ENCODE peak calls at places on chromosome 17, in four cellular contexts. V, R, P and H are unnamed samples.

GRCh38 chr17:8121531-8122390 is 2.1 kb downstream of the HES7 start:
- DNase-seq in P (no peak), V (peak), R (peak), H (peak)

GRCh38 chr17:19386974-19387920 is at the start of gene MFAP4:
- DNase-seq in R (no peak), V (peak), P (peak), H (peak)

GRCh38 chr17:65054602-65055001 is 1.9 kb downstream of the GNA13 start:
- DNase-seq in P (no peak), V (no peak), R (no peak), H (no peak)

GRCh38 chr17:2547176-2547575 is 35.5 kb upstream of the METTL16 start:
- DNase-seq in R (no peak), P (no peak), V (no peak), H (no peak)

GRCh38 chr17:81386646-81387234 is 8.5 kb upstream of the BAHCC1 start:
- DNase-seq in V (no peak), P (peak), R (no peak), H (no peak)

GRCh38 chr17:58565389-58566311 is 51.2 kb upstream of the MTMR4 start:
- DNase-seq in P (no peak), R (no peak), V (no peak), H (no peak)

GRCh38 chr17:27651411-27652345 is 20.7 kb downstream of the LGALS9 start:
- DNase-seq in R (peak), P (no peak), V (no peak), H (peak)

GRCh38 chr17:39244016-39244599 is 18.4 kb upstream of the STAC2 start:
- DNase-seq in R (peak), V (no peak), P (no peak), H (peak)

GRCh38 chr17:6457688-6458190 is 13.5 kb downstream of the PIMREG start:
- DNase-seq in P (no peak), R (no peak), V (no peak), H (peak)

GRCh38 chr17:1951920-1952319 is 73.2 kb downstream of the RTN4RL1 start:
- DNase-seq in V (no peak), P (no peak), R (no peak), H (peak)

GRCh38 chr17:40316571-40317344 is 7.8 kb downstream of the RARA start:
- DNase-seq in P (peak), V (no peak), R (peak), H (peak)

GRCh38 chr17:48626470-48627241 is 498 bp upstream of the HOXB9 start:
- DNase-seq in R (peak), V (no peak), P (no peak), H (no peak)

GRCh38 chr17:64393000-64393402 is 2.3 kb upstream of the PECAM1 start:
- DNase-seq in P (no peak), R (no peak), V (no peak), H (no peak)

GRCh38 chr17:11221721-11222120 is 19.3 kb upstream of the SHISA6 start:
- DNase-seq in V (no peak), P (no peak), R (no peak), H (no peak)

GRCh38 chr17:28788100-28788499 is 44.3 kb downstream of the TRAF4 start:
- DNase-seq in P (no peak), V (no peak), R (no peak), H (no peak)

GRCh38 chr17:39800540-39800939 is 62.8 kb downstream of the GRB7 start:
- DNase-seq in V (no peak), R (peak), P (no peak), H (no peak)

GRCh38 chr17:8359769-8360168 is 16.7 kb downstream of the KRABD2 start:
- DNase-seq in R (no peak), P (no peak), V (peak), H (no peak)

GRCh38 chr17:48492401-48493298 is 38.2 kb downstream of the HOXB1 start:
- DNase-seq in P (peak), R (peak), V (no peak), H (peak)

GRCh38 chr17:50151937-50152547 is 1.6 kb upstream of the PPP1R9B start:
- DNase-seq in P (peak), R (peak), V (peak), H (peak)

GRCh38 chr17:82062984-82063368 is 2.6 kb downstream of the DUS1L start:
- DNase-seq in R (no peak), V (no peak), P (peak), H (no peak)

GRCh38 chr17:41806685-41807445 is 4.9 kb downstream of the P3H4 start:
- DNase-seq in V (no peak), R (no peak), P (peak), H (no peak)

GRCh38 chr17:42251115-42251514 is 25.1 kb downstream of the STAT5B start:
- DNase-seq in P (no peak), V (no peak), R (no peak), H (no peak)

GRCh38 chr17:65759532-65759931 is 198.1 kb upstream of the AXIN2 start:
- DNase-seq in R (no peak), V (no peak), P (no peak), H (no peak)

GRCh38 chr17:6569391-6570302 is 13.3 kb upstream of the PITPNM3 start:
- DNase-seq in R (no peak), V (no peak), P (no peak), H (no peak)

GRCh38 chr17:55159251-55159650 is 105.5 kb upstream of the HLF start:
- DNase-seq in P (no peak), V (no peak), R (no peak), H (no peak)

GRCh38 chr17:57995076-57995956 is 7.3 kb upstream of the VEZF1 start:
- DNase-seq in R (peak), P (no peak), V (peak), H (no peak)

GRCh38 chr17:45123930-45124796 is 8.2 kb downstream of the PLCD3 start:
- DNase-seq in V (no peak), R (peak), P (peak), H (no peak)

GRCh38 chr17:74305865-74306654 is 20.0 kb upstream of the KIF19 start:
- DNase-seq in V (no peak), P (peak), R (no peak), H (no peak)

GRCh38 chr17:4220655-4221054 is 43.1 kb downstream of the ANKFY1 start:
- DNase-seq in P (no peak), R (no peak), V (no peak), H (no peak)

GRCh38 chr17:73953206-73954033 is 250.1 kb upstream of the RPL38 start:
- DNase-seq in R (no peak), P (no peak), V (no peak), H (no peak)

GRCh38 chr17:73952498-73953205 is 250.8 kb upstream of the RPL38 start:
- DNase-seq in V (no peak), P (peak), R (peak), H (peak)